ENCODE peak calls at places on chromosomes 13 and 19, in ten cellular contexts. E is WERI-Rb-1; M is NCI-H1417; D is epithelial cell of prostate; I is activated naive CD8-positive, alpha-beta T cell treated with anti-CD3 and anti-CD28 coated beads for 36 hours; H is stimulated activated CD8-positive, alpha-beta memory T cell treated with anti-CD3 and anti-CD28 coated beads, Interleukin-7, amount 100 ng/mL, for 1 hour; Z is GM12865; N is lung microvascular endothelial cell; C is H4; W is nephron progenitor cell. A is an unnamed sample.

GRCh38 chr13:113906566-113906965 is 42.7 kb upstream of the GAS6 start:
- DNase-seq in E (no peak), M (no peak), D (no peak), I (no peak), H (no peak), Z (no peak), N (no peak), C (peak; percentile 17), W (no peak), A (no peak)

GRCh38 chr19:42396248-42396541 is 6.1 kb upstream of the CNFN start:
- DNase-seq in E (no peak), M (peak; percentile 69), D (no peak), I (no peak), H (no peak), Z (no peak), N (no peak), C (no peak), W (no peak), A (peak; percentile 72)

GRCh38 chr13:21077360-21078353 is 16.3 kb upstream of the LATS2 start:
- DNase-seq in E (no peak), M (no peak), D (no peak), I (no peak), H (no peak), Z (no peak), N (no peak), C (no peak), W (no peak), A (no peak)

GRCh38 chr19:4844348-4845179 is 13.1 kb upstream of the TICAM1 start:
- DNase-seq in E (no peak), M (no peak), D (no peak), I (no peak), H (no peak), Z (no peak), N (no peak), C (no peak), W (no peak), A (no peak)

GRCh38 chr13:33556828-33557227 is 261.1 kb upstream of the RFC3 start:
- DNase-seq in E (no peak), M (no peak), D (peak; percentile 3), I (no peak), H (no peak), Z (no peak), N (no peak), C (no peak), W (no peak), A (no peak)

GRCh38 chr19:53905787-53906186 is 3.3 kb upstream of the CACNG7 start:
- DNase-seq in E (no peak), M (no peak), D (no peak), I (no peak), H (no peak), Z (no peak), N (no peak), C (no peak), W (no peak), A (no peak)

GRCh38 chr13:50892162-50892944 is 17.2 kb upstream of the RNASEH2B start:
- DNase-seq in E (peak; percentile 5), M (no peak), D (no peak), I (peak; percentile 39), H (peak; percentile 19), Z (peak; percentile 73), N (no peak), C (no peak), W (no peak), A (no peak)

GRCh38 chr19:41219924-41220567 is 1.0 kb downstream of the AXL start:
- DNase-seq in E (no peak), M (no peak), D (no peak), I (no peak), H (no peak), Z (no peak), N (peak; percentile 55), C (peak; percentile 25), W (peak; percentile 32), A (peak; percentile 61)

GRCh38 chr19:16542045-16542893 is at the start of gene CHERP:
- DNase-seq in E (peak; percentile 92), M (peak; percentile 89), D (peak; percentile 54), I (peak; percentile 95), H (peak; percentile 92), Z (peak; percentile 97), N (peak; percentile 95), C (peak; percentile 92), W (peak; percentile 95), A (peak; percentile 91)

GRCh38 chr13:104315606-104316005 is 1249.4 kb upstream of the SLC10A2 start:
- DNase-seq in E (no peak), M (no peak), D (peak; percentile 63), I (no peak), H (no peak), Z (no peak), N (peak; percentile 79), C (peak; percentile 44), W (no peak), A (peak; percentile 8)

GRCh38 chr19:53671621-53672111 is 39.9 kb downstream of the DPRX start:
- DNase-seq in E (no peak), M (no peak), D (no peak), I (no peak), H (no peak), Z (no peak), N (no peak), C (peak; percentile 19), W (no peak), A (no peak)

GRCh38 chr19:13929956-13930355 is 8.3 kb downstream of the PODNL1 start:
- DNase-seq in E (no peak), M (no peak), D (no peak), I (no peak), H (no peak), Z (no peak), N (no peak), C (no peak), W (no peak), A (no peak)

GRCh38 chr19:16566161-16566560 is 6.1 kb downstream of the SLC35E1 start:
- DNase-seq in E (no peak), M (no peak), D (no peak), I (peak; percentile 46), H (peak; percentile 61), Z (no peak), N (peak; percentile 93), C (no peak), W (no peak), A (no peak)

GRCh38 chr19:13097331-13098258 is 5.1 kb downstream of the LYL1 start:
- DNase-seq in E (no peak), M (no peak), D (no peak), I (no peak), H (no peak), Z (no peak), N (peak; percentile 53), C (no peak), W (peak; percentile 32), A (no peak)

GRCh38 chr19:44723952-44724319 is 24.6 kb upstream of the BCL3 start:
- DNase-seq in E (peak; percentile 75), M (peak; percentile 44), D (no peak), I (peak; percentile 78), H (peak; percentile 67), Z (peak; percentile 88), N (peak; percentile 83), C (peak; percentile 49), W (peak; percentile 82), A (peak; percentile 81)

GRCh38 chr19:3808420-3809143 is 22.4 kb upstream of the MATK start:
- DNase-seq in E (no peak), M (no peak), D (no peak), I (no peak), H (no peak), Z (no peak), N (no peak), C (no peak), W (no peak), A (no peak)

GRCh38 chr19:46124638-46125115 is at the start of gene IGFL3:
- DNase-seq in E (no peak), M (no peak), D (no peak), I (no peak), H (no peak), Z (no peak), N (no peak), C (no peak), W (no peak), A (no peak)

GRCh38 chr13:29674532-29674931 is 79.0 kb upstream of the SLC7A1 start:
- DNase-seq in E (no peak), M (no peak), D (no peak), I (no peak), H (no peak), Z (no peak), N (no peak), C (no peak), W (no peak), A (no peak)

GRCh38 chr19:16628984-16629691 is 1.1 kb upstream of the MED26 start:
- DNase-seq in E (no peak), M (no peak), D (no peak), I (no peak), H (no peak), Z (peak; percentile 80), N (peak; percentile 59), C (no peak), W (peak; percentile 32), A (no peak)

GRCh38 chr13:40452741-40453665 is 213.4 kb downstream of the FOXO1 start:
- DNase-seq in E (no peak), M (no peak), D (peak; percentile 97), I (no peak), H (no peak), Z (no peak), N (no peak), C (no peak), W (no peak), A (peak; percentile 92)

GRCh38 chr19:38425810-38426466 is at the start of gene RASGRP4:
- DNase-seq in E (no peak), M (no peak), D (no peak), I (peak; percentile 38), H (no peak), Z (peak; percentile 29), N (no peak), C (no peak), W (peak; percentile 33), A (no peak)

GRCh38 chr19:30799854-30800755 is 427.9 kb downstream of the ZNF536 start:
- DNase-seq in E (peak; percentile 72), M (peak; percentile 16), D (no peak), I (peak; percentile 19), H (no peak), Z (no peak), N (no peak), C (no peak), W (peak; percentile 75), A (peak; percentile 69)

GRCh38 chr19:36113895-36114762 is 546 bp downstream of the POLR2I start:
- DNase-seq in E (peak; percentile 50), M (peak; percentile 32), D (no peak), I (peak; percentile 27), H (no peak), Z (peak; percentile 34), N (peak; percentile 51), C (peak; percentile 45), W (peak; percentile 24), A (no peak)

GRCh38 chr19:36488816-36489138 is 584 bp downstream of the ZNF566 start:
- DNase-seq in E (peak; percentile 31), M (peak; percentile 39), D (peak; percentile 1), I (peak; percentile 47), H (no peak), Z (peak; percentile 74), N (peak; percentile 23), C (no peak), W (no peak), A (peak; percentile 13)

GRCh38 chr19:38251564-38252051 is 4.6 kb downstream of the PPP1R14A start:
- DNase-seq in E (no peak), M (no peak), D (no peak), I (no peak), H (no peak), Z (no peak), N (peak; percentile 27), C (no peak), W (no peak), A (no peak)

GRCh38 chr19:54147676-54148075 is 10.1 kb downstream of the CNOT3 start:
- DNase-seq in E (no peak), M (no peak), D (no peak), I (no peak), H (no peak), Z (no peak), N (no peak), C (no peak), W (no peak), A (no peak)

GRCh38 chr13:110712081-110712848 is 1.2 kb upstream of the ING1 start:
- DNase-seq in E (peak; percentile 94), M (peak; percentile 98), D (no peak), I (peak; percentile 87), H (peak; percentile 71), Z (peak; percentile 96), N (peak; percentile 77), C (peak; percentile 57), W (peak; percentile 82), A (peak; percentile 84)

GRCh38 chr13:30292325-30292724 is 15.0 kb downstream of the KATNAL1 start:
- DNase-seq in E (no peak), M (peak; percentile 16), D (no peak), I (no peak), H (no peak), Z (no peak), N (no peak), C (no peak), W (no peak), A (no peak)

A was measured in COLO829.